ENCODE peak calls at places on chromosomes 16 and 17, in seven cellular contexts. X is IMR-90, M is mesenchymal stem cell, K is H9, Y is neuronal stem cell, D is H1, R is trophoblast cell. B is an unnamed sample.

GRCh38 chr16:69848635-69849545 is 86.8 kb downstream of the WWP2 start:
- DNase-seq in D (no peak), M (peak; percentile 80), Y (no peak), X (peak; percentile 96), R (no peak), K (no peak), B (no peak)

GRCh38 chr16:77840623-77841274 is 52.4 kb downstream of the VAT1L start:
- DNase-seq in K (no peak), R (no peak), D (no peak), X (peak; percentile 85), Y (no peak), M (peak; percentile 68), B (no peak)

GRCh38 chr16:85614338-85615013 is 1.4 kb downstream of the GSE1 start:
- DNase-seq in K (no peak), X (no peak), M (peak; percentile 33), Y (peak; percentile 72), D (no peak), R (no peak), B (no peak)

GRCh38 chr16:35188288-35189155 is 1729.1 kb downstream of the TP53TG3F start:
- DNase-seq in D (no peak), Y (no peak), X (no peak), M (no peak), K (no peak), R (peak; percentile 4), B (peak; percentile 1)

GRCh38 chr17:21125862-21126261 is 902 bp upstream of the DHRS7B start:
- DNase-seq in K (no peak), Y (no peak), D (no peak), R (no peak), M (no peak), X (no peak), B (no peak)

GRCh38 chr17:1931759-1932579 is 93.2 kb downstream of the RTN4RL1 start:
- DNase-seq in D (peak; percentile 73), X (peak; percentile 7), K (peak; percentile 85), M (no peak), R (no peak), Y (peak; percentile 83), B (peak; percentile 69)

GRCh38 chr17:76544916-76545365 is 5.1 kb downstream of the PRCD start:
- DNase-seq in D (no peak), X (no peak), M (no peak), Y (no peak), R (no peak), K (no peak), B (no peak)

GRCh38 chr17:6303664-6304063 is 131.3 kb downstream of the AIPL1 start:
- DNase-seq in D (peak; percentile 73), R (peak; percentile 53), Y (peak; percentile 71), X (no peak), M (peak; percentile 32), K (peak; percentile 70), B (peak; percentile 70)

GRCh38 chr17:40313660-40314556 is 4.9 kb downstream of the RARA start:
- DNase-seq in R (no peak), Y (no peak), K (no peak), D (no peak), X (no peak), M (no peak), B (no peak)

GRCh38 chr16:23026777-23027362 is 122.4 kb downstream of the USP31 start:
- DNase-seq in X (peak; percentile 25), K (peak; percentile 54), D (peak; percentile 55), R (peak; percentile 30), M (peak; percentile 10), Y (peak; percentile 59), B (peak; percentile 70)

DNA sequence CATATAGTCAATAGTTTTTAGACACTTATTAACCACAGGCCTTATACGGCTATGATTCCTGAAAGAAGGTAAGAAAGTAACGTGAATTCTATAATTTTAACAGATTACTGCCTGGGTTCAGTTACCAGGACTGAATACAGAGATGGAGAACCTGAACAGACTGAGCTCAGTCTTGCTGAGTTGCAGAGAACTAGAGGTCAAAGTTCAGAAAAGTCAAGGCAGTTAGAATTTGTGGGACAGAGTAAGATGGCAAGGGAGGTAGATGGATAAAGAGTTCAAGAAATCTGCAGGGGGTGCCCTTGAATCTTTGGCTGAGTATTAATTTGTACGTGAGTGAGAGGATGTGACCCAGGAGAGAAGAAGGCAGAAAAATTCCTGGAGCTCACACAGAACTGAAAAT is 320.1 kb upstream of the MAF start:
- DNase-seq in D (no peak), Y (no peak), K (no peak), M (no peak), X (no peak), R (no peak), B (no peak)
- H3K4ac ChIP-seq in D (no peak overlapping the region), Y (no peak overlapping the region), K (no peak overlapping the region), M (no peak overlapping the region), X (no peak overlapping the region), R (no peak overlapping the region), B (no peak overlapping the region)

DNA sequence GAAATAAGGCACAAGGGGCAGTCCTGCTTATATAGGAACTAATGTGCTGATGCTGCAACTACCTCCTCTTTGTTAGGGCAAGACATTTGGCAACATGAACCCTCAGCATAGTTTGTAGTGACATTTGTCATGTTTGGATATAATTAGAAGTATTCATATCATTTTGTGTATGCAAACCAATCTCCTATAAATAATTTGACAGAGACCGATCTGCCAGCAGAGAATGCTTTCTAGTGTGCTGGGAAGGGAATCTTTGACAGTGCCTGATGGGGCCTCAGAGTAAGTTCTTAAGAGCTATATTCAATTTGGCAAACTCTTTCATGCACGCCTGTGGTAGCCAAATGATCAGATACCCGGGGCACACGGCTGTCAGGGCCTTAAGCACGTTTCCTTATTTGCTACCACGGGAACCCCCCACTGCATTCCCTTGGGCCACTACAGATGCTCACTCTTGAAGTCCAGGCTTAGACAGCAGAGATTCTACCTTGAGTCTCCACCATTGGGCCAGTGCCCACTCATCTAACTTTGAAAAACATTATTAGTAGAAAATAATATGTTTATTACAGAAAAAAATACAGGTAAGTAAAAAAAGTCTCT is at the start of gene MYH8:
- DNase-seq in X (no peak), K (no peak), R (no peak), M (no peak), D (no peak), Y (no peak), B (no peak)
- H3K4ac ChIP-seq in X (no peak within 1 kb of the TSS), K (no peak within 1 kb of the TSS), R (no peak within 1 kb of the TSS), M (no peak within 1 kb of the TSS), D (no peak within 1 kb of the TSS), Y (no peak within 1 kb of the TSS), B (no peak within 1 kb of the TSS)

GRCh38 chr17:56502120-56502519 is 91.4 kb upstream of the NOG start:
- DNase-seq in X (no peak), D (no peak), K (no peak), Y (no peak), M (no peak), R (no peak), B (no peak)
- H3K4ac ChIP-seq in X (no peak overlapping the region), D (no peak overlapping the region), K (no peak overlapping the region), Y (no peak overlapping the region), M (no peak overlapping the region), R (peak overlapping the region; percentile 26), B (no peak overlapping the region)

DNA sequence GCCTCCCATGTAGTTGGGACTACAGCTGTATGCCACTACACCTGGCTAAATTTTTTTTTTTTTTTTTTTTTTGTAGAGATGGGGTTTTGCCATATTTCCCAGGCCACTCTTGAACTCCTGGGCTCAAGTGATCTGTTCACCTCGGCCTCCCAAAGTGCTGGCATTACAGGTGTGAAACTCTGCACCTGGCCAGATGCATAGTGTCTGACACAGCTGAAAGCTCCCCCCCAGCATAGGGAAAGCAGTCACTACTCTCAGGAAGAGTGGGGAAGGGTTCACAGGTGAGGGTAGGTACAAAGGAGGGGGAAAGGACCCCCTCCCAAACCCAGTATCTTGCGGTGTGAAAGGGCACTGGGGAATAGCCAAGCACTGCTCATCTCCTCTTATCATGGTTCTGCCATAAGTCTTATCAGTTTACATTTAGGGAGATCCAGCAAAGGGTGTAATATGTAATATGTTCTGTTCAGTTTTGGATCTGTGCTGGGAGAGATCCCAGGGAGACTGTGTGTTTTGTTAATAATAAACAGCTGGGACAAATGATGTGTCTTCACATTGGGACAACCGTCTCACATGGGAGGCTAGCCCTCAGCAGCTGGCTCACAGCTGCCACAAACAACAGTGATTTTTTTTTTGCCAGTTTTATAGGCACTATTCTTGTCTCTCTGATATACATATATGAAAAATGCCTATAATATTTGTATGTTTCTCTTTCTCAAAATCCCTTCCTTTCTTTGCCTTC is 6.8 kb upstream of the CAVIN1 start:
- DNase-seq in K (no peak), D (no peak), X (no peak), M (no peak), Y (no peak), R (no peak), B (no peak)
- H3K4ac ChIP-seq in K (no peak overlapping the region), D (no peak overlapping the region), X (peak overlapping the region; percentile 53), M (no peak overlapping the region), Y (no peak overlapping the region), R (no peak overlapping the region), B (no peak overlapping the region)

DNA sequence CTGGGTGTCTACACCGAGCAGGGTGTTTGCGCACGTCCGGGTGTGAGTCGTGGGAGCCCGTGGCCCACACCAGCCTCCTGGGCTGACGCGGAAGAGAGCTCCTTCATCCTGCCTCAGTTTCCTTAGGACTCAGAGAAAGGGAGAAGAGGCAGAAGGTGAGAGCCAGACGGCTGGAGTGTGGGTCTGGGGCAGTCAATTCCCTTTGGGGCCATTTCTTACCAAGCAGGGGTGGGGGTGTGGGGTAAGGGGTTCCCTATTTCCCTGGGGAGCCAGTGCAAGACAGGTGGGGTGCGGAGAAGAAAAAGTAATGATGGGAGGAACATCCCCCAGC is 831 bp downstream of the CA7 start:
- DNase-seq in X (no peak), R (no peak), K (no peak), M (no peak), Y (no peak), D (no peak), B (no peak)
- H3K4ac ChIP-seq in X (no peak overlapping the region), R (no peak overlapping the region), K (no peak overlapping the region), M (no peak overlapping the region), Y (no peak overlapping the region), D (no peak overlapping the region), B (no peak overlapping the region)

B was measured in mesendoderm.